ENCODE peak calls at places on chromosome X, in ten cellular contexts. T is PC-3, N is transverse colon, P is astrocyte, Y is cardiac muscle cell, A is A549, R is aorta, M is tibial artery, X is GM23338, F is right cardiac atrium. D is an unnamed sample.

GRCh38 chrX:72142094-72142843 is 10.6 kb upstream of the RTL5 start:
- DNase-seq in T (no peak), N (no peak), P (peak; percentile 57), Y (no peak), A (no peak), R (no peak), M (no peak), X (peak; percentile 16), F (no peak), D (peak; percentile 27)

GRCh38 chrX:71618303-71618721 is at the start of gene CXCR3:
- DNase-seq in T (no peak), N (peak; percentile 52), P (peak; percentile 40), Y (peak; percentile 39), A (no peak), R (no peak), M (no peak), X (no peak), F (peak; percentile 50), D (no peak)

GRCh38 chrX:111288841-111289240 is 18.6 kb upstream of the CAPN6 start:
- DNase-seq in T (no peak), N (no peak), P (no peak), Y (no peak), A (no peak), R (no peak), M (no peak), X (no peak), F (no peak), D (peak; percentile 40)

GRCh38 chrX:124726881-124727280 is 380.5 kb downstream of the SH2D1A start:
- DNase-seq in T (no peak), N (no peak), P (no peak), Y (no peak), A (no peak), R (no peak), M (no peak), X (no peak), F (no peak), D (no peak)

GRCh38 chrX:47854474-47854873 is 17.8 kb downstream of the ZNF81 start:
- DNase-seq in T (peak; percentile 30), N (peak; percentile 36), P (no peak), Y (peak; percentile 50), A (no peak), R (no peak), M (no peak), X (peak; percentile 31), F (peak; percentile 45), D (peak; percentile 31)

GRCh38 chrX:47936224-47936939 is 67.4 kb downstream of the ZNF182 start:
- DNase-seq in T (no peak), N (no peak), P (no peak), Y (peak; percentile 25), A (no peak), R (no peak), M (no peak), X (peak; percentile 57), F (no peak), D (peak; percentile 16)

GRCh38 chrX:50769389-50770063 is 44.5 kb downstream of the SHROOM4 start:
- DNase-seq in T (no peak), N (peak; percentile 72), P (no peak), Y (no peak), A (no peak), R (no peak), M (no peak), X (no peak), F (no peak), D (no peak)

GRCh38 chrX:10098235-10098819 is 58.4 kb upstream of the CLCN4 start:
- DNase-seq in T (no peak), N (no peak), P (no peak), Y (no peak), A (no peak), R (no peak), M (no peak), X (no peak), F (no peak), D (no peak)

GRCh38 chrX:31837445-31837844 is 765.6 kb upstream of the FTHL17 start:
- DNase-seq in T (no peak), N (no peak), P (no peak), Y (no peak), A (no peak), R (no peak), M (no peak), X (no peak), F (no peak), D (peak; percentile 54)

GRCh38 chrX:15465347-15465746 is 27.8 kb downstream of the PIR start:
- DNase-seq in T (no peak), N (no peak), P (peak; percentile 20), Y (peak; percentile 14), A (no peak), R (no peak), M (no peak), X (no peak), F (no peak), D (no peak)

GRCh38 chrX:119757979-119758681 is at the start of gene SOWAHD:
- DNase-seq in T (peak; percentile 50), N (peak; percentile 75), P (no peak), Y (no peak), A (no peak), R (no peak), M (peak; percentile 69), X (peak; percentile 73), F (peak; percentile 65), D (peak; percentile 33)

GRCh38 chrX:119760026-119760902 is 1.9 kb downstream of the SOWAHD start:
- DNase-seq in T (no peak), N (no peak), P (no peak), Y (no peak), A (no peak), R (no peak), M (no peak), X (no peak), F (no peak), D (no peak)

GRCh38 chrX:119758682-119759332 is 419 bp downstream of the SOWAHD start:
- DNase-seq in T (no peak), N (peak; percentile 65), P (no peak), Y (no peak), A (no peak), R (peak; percentile 78), M (no peak), X (peak; percentile 36), F (peak; percentile 69), D (peak; percentile 14)

GRCh38 chrX:119757646-119757978 is 776 bp upstream of the SOWAHD start:
- DNase-seq in T (no peak), N (no peak), P (no peak), Y (no peak), A (no peak), R (no peak), M (no peak), X (peak; percentile 52), F (no peak), D (no peak)

DNA sequence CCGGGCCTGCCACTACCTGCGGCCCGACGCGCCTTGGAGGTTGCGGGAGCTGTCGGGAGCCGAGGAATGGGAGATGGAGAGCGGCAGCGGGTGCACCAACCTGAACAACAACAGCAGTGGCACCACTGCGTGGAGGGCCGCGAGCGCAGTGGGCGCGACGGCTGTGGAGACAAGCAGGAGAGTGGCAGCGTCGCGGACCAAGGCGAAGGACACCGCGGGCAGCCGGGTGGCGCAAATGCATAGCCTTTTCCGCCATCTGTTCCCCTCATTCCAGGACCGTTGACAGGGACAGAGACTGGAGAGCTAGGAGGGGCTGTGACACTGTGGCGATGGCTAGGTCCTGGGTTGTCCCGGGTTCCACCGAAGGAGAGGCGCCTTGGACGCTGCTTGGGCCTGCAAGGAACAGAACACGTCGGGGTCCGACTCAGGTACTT is 962 bp downstream of the SOWAHD start:
- DNase-seq in T (no peak), N (no peak), P (no peak), Y (no peak), A (no peak), R (no peak), M (no peak), X (peak; percentile 29), F (no peak), D (no peak)
- H3K4me1 ChIP-seq in T (peaks cover 11% of the 10 kb centered on the region), N (peaks cover 25% of the 10 kb centered on the region), P (peaks cover 12% of the 10 kb centered on the region), Y (no peaks in the 10 kb centered on the region), A (peaks cover 8% of the 10 kb centered on the region), R (no peaks in the 10 kb centered on the region), M (no peaks in the 10 kb centered on the region), X (peaks cover 26% of the 10 kb centered on the region), F (no peaks in the 10 kb centered on the region), D (no peaks in the 10 kb centered on the region)

DNA sequence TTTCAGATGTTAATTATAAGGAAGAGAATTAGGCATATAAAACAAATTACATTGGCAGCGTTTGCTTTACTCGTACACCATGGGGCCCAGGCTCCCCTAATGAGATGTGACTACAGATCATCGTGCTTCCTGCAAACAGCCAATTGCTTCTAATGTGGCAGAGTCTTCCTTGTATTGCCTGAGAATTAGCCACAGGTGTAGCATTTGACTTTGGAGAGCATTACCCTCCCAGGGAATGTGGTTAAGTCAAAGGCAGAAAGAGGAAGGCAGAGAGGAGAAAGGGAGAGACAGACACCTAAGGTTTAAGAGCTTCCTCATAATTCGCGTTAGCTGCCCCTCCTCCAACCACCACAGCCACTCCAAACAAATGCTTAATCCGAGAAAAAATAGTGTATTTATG is 97.0 kb downstream of the MID1IP1 start:
- DNase-seq in T (no peak), N (no peak), P (no peak), Y (no peak), A (no peak), R (no peak), M (no peak), X (peak; percentile 13), F (no peak), D (no peak)
- H3K4me1 ChIP-seq in T (no peaks in the 10 kb centered on the region), N (no peaks in the 10 kb centered on the region), P (no peaks in the 10 kb centered on the region), Y (peaks cover 8% of the 10 kb centered on the region), A (no peaks in the 10 kb centered on the region), R (no peaks in the 10 kb centered on the region), M (no peaks in the 10 kb centered on the region), X (peaks cover 16% of the 10 kb centered on the region), F (no peaks in the 10 kb centered on the region), D (no peaks in the 10 kb centered on the region)

DNA sequence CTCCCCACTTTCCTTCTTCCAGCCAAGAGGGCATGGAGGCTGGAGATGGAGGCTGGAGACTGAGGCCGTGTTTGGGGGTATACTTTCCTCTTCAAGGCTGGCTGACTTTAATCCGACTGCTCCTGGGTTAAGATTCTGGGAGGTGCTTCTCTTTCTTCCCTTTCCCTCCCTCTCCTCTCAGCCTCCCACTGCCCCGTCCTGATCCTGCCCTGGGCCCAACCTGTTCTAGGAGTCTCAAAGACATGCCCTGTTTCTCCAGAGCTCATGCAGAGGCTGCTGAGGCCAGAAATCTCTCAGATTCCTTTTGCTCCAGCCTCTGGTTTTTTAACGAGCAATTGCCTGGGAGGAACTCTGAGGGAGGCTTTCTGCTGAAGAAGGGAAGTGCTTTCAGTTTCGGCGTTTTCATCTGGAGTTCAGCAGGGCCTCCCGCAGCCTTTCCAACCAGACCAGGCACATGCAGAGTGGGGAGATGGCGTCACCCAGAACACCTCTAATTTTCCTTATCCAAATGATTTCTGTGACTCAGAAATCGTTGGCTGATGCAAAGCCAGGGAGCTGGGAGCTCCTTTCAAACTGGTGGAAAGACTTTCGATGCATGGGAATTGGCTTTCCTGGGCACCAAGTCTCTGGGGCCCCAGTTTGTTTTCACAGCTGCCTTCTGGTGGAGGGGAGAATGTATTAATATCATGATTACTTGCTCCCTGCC is 34.5 kb upstream of the FAM9C start:
- DNase-seq in T (no peak), N (peak; percentile 41), P (peak; percentile 76), Y (peak; percentile 85), A (no peak), R (no peak), M (peak; percentile 80), X (no peak), F (peak; percentile 69), D (no peak)
- H3K4me1 ChIP-seq in T (peaks cover 16% of the 10 kb centered on the region), N (peaks cover 66% of the 10 kb centered on the region), P (peaks cover 4% of the 10 kb centered on the region), Y (no peaks in the 10 kb centered on the region), A (peaks cover 16% of the 10 kb centered on the region), R (peaks cover 3% of the 10 kb centered on the region), M (no peaks in the 10 kb centered on the region), X (no peaks in the 10 kb centered on the region), F (peaks cover 3% of the 10 kb centered on the region), D (no peaks in the 10 kb centered on the region)

DNA sequence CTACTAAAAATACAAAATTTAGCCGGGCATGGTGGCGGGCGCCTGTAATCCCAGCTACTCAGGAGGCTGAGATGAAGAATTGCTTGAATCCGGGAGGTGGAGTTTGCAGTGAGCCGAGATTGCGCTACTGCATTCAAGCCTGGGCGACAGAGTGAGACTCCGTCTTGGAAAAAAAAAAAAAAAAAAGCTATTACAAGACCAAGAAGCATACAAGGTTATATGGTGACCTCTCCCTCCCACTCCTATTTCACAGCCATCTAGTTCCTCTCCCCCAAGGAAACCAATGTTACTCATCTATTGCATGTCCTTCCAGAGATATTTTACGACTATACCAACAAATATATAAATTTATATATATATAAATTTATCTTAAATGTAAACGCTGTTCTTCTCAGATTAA is 3.3 kb downstream of the SLC9A7 start:
- DNase-seq in T (no peak), N (no peak), P (no peak), Y (peak; percentile 20), A (no peak), R (no peak), M (no peak), X (no peak), F (no peak), D (no peak)
- H3K4me1 ChIP-seq in T (peaks cover 33% of the 10 kb centered on the region), N (peaks cover 6% of the 10 kb centered on the region), P (peaks cover 13% of the 10 kb centered on the region), Y (no peaks in the 10 kb centered on the region), A (peaks cover 23% of the 10 kb centered on the region), R (no peaks in the 10 kb centered on the region), M (no peaks in the 10 kb centered on the region), X (peaks cover 13% of the 10 kb centered on the region), F (no peaks in the 10 kb centered on the region), D (no peaks in the 10 kb centered on the region)